ENCODE peak calls at places on chromosomes 6 and 20, in ten cellular contexts. F is heart right ventricle, L is endothelial cell of umbilical vein, M is stomach, B is fibroblast of mammary gland, S is PC-9, Y is endothelial cell, U is dorsolateral prefrontal cortex, Q is pancreas, X is psoas muscle. R is an unnamed sample.

GRCh38 chr20:53695797-53696527 is 102.3 kb upstream of the ZNF217 start:
- DNase-seq in F (no peak), L (no peak), M (no peak), B (no peak), S (no peak), Y (no peak), U (no peak), Q (no peak), X (no peak), R (no peak)

GRCh38 chr6:35449287-35449881 is 2.8 kb upstream of the FANCE start:
- DNase-seq in F (no peak), L (peak), M (peak), B (peak), S (peak), Y (no peak), U (no peak), Q (no peak), X (no peak), R (peak)

GRCh38 chr20:17809714-17810631 is 110.2 kb downstream of the BANF2 start:
- DNase-seq in F (no peak), L (no peak), M (no peak), B (no peak), S (peak), Y (no peak), U (peak), Q (no peak), X (no peak), R (no peak)

GRCh38 chr6:130377911-130378310 is 12.1 kb downstream of the TMEM200A start:
- DNase-seq in F (no peak), L (no peak), M (no peak), B (no peak), S (no peak), Y (no peak), U (no peak), Q (no peak), X (no peak), R (no peak)

GRCh38 chr6:157823523-157824370 is 701 bp downstream of the SNX9 start:
- DNase-seq in F (peak), L (peak), M (peak), B (peak), S (peak), Y (peak), U (no peak), Q (peak), X (peak), R (peak)

GRCh38 chr20:24579016-24579415 is 109.6 kb downstream of the SYNDIG1 start:
- DNase-seq in F (no peak), L (no peak), M (no peak), B (no peak), S (no peak), Y (no peak), U (no peak), Q (no peak), X (no peak), R (no peak)

GRCh38 chr20:59485576-59486250 is 118.6 kb upstream of the PHACTR3 start:
- DNase-seq in F (no peak), L (no peak), M (no peak), B (no peak), S (no peak), Y (no peak), U (no peak), Q (no peak), X (no peak), R (no peak)

GRCh38 chr20:2164966-2165365 is 63.3 kb downstream of the STK35 start:
- DNase-seq in F (no peak), L (no peak), M (peak), B (no peak), S (no peak), Y (no peak), U (no peak), Q (no peak), X (no peak), R (no peak)

GRCh38 chr6:50818673-50819072 is at the start of gene TFAP2B:
- DNase-seq in F (no peak), L (no peak), M (no peak), B (no peak), S (no peak), Y (no peak), U (no peak), Q (no peak), X (no peak), R (no peak)

GRCh38 chr20:25187638-25188037 is 7.9 kb upstream of the ENTPD6 start:
- DNase-seq in F (no peak), L (no peak), M (no peak), B (no peak), S (no peak), Y (no peak), U (no peak), Q (no peak), X (no peak), R (no peak)

GRCh38 chr6:129667034-129667433 is 42.9 kb downstream of the ARHGAP18 start:
- DNase-seq in F (no peak), L (peak), M (no peak), B (no peak), S (no peak), Y (no peak), U (no peak), Q (no peak), X (no peak), R (no peak)

GRCh38 chr6:81793811-81794210 is 41.3 kb upstream of the TENT5A start:
- DNase-seq in F (no peak), L (no peak), M (no peak), B (peak), S (no peak), Y (no peak), U (no peak), Q (no peak), X (no peak), R (no peak)

GRCh38 chr6:37451411-37452273 is 18.6 kb downstream of the CMTR1 start:
- DNase-seq in F (no peak), L (no peak), M (no peak), B (peak), S (no peak), Y (no peak), U (no peak), Q (no peak), X (no peak), R (no peak)

GRCh38 chr6:105844275-105844848 is 241.8 kb upstream of the PRDM1 start:
- DNase-seq in F (peak), L (no peak), M (no peak), B (peak), S (no peak), Y (no peak), U (peak), Q (no peak), X (peak), R (no peak)

GRCh38 chr6:43744490-43744889 is 25.5 kb upstream of the VEGFA start:
- DNase-seq in F (no peak), L (no peak), M (no peak), B (no peak), S (no peak), Y (no peak), U (no peak), Q (no peak), X (no peak), R (no peak)

GRCh38 chr6:38776515-38776914 is 61.4 kb downstream of the DNAH8 start:
- DNase-seq in F (no peak), L (peak), M (no peak), B (peak), S (no peak), Y (no peak), U (no peak), Q (no peak), X (no peak), R (no peak)

GRCh38 chr6:75530696-75531095 is 37.1 kb upstream of the FILIP1 start:
- DNase-seq in F (no peak), L (no peak), M (no peak), B (peak), S (no peak), Y (no peak), U (no peak), Q (no peak), X (no peak), R (no peak)

GRCh38 chr6:111874030-111874425 is 776 bp upstream of the FYN start:
- DNase-seq in F (no peak), L (peak), M (no peak), B (no peak), S (peak), Y (peak), U (no peak), Q (no peak), X (peak), R (peak)

GRCh38 chr6:111873178-111874029 is at the start of gene FYN:
- DNase-seq in F (peak), L (peak), M (peak), B (peak), S (peak), Y (peak), U (peak), Q (peak), X (peak), R (peak)

GRCh38 chr6:111871725-111872520 is 1.3 kb downstream of the FYN start:
- DNase-seq in F (peak), L (peak), M (no peak), B (peak), S (peak), Y (peak), U (peak), Q (no peak), X (no peak), R (peak)

GRCh38 chr6:111871207-111871606 is 2.0 kb downstream of the FYN start:
- DNase-seq in F (no peak), L (peak), M (no peak), B (no peak), S (no peak), Y (no peak), U (no peak), Q (no peak), X (no peak), R (peak)

DNA sequence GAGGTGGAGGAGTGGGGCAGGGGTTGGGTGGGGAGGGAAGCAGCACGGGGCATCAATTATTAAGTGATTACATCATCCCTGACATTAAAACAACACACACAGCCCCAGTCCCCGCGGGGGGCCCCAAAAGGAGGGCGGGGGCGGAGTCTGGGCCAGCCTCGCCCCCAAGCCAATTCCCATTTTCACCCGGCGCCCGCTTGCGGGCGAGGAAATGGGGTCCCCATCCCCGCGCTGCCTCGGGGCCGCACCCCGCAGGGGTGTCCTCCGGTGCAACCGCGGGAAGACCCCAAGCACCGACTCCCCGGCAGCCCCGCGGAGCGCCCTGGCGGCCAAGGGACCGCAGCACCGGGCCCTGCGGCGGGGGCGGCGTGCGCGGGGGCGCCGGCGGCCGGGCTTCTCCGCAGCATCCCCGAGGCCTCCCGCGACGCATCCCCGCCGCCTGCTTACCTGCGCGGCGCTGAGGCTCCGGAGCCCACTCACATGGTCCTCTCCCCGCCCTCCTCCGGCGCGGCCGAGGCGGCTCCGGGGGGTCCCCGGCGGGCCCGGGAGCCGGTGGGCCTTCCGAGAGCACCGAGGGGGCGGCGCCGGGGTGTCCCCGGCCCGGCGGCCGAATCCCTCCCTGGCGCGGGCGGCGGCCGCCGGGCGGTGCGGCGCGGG is 603 bp downstream of the FYN start:
- DNase-seq in F (peak), L (peak), M (no peak), B (peak), S (peak), Y (no peak), U (no peak), Q (peak), X (peak), R (peak)
- TF ChIP-seq CTCF in F (no peak), L (no peak), M (no peak), B (no peak), S (no peak), Y (no peak), U (peak), Q (no peak), X (no peak), R (no peak)

GRCh38 chr20:6140947-6141346 is 18.1 kb upstream of the FERMT1 start:
- DNase-seq in F (no peak), L (no peak), M (no peak), B (peak), S (no peak), Y (no peak), U (no peak), Q (no peak), X (no peak), R (peak)
- TF ChIP-seq CTCF in F (no peak), L (peak), M (no peak), B (peak), S (peak), Y (peak), U (no peak), Q (no peak), X (no peak), R (no peak)

DNA sequence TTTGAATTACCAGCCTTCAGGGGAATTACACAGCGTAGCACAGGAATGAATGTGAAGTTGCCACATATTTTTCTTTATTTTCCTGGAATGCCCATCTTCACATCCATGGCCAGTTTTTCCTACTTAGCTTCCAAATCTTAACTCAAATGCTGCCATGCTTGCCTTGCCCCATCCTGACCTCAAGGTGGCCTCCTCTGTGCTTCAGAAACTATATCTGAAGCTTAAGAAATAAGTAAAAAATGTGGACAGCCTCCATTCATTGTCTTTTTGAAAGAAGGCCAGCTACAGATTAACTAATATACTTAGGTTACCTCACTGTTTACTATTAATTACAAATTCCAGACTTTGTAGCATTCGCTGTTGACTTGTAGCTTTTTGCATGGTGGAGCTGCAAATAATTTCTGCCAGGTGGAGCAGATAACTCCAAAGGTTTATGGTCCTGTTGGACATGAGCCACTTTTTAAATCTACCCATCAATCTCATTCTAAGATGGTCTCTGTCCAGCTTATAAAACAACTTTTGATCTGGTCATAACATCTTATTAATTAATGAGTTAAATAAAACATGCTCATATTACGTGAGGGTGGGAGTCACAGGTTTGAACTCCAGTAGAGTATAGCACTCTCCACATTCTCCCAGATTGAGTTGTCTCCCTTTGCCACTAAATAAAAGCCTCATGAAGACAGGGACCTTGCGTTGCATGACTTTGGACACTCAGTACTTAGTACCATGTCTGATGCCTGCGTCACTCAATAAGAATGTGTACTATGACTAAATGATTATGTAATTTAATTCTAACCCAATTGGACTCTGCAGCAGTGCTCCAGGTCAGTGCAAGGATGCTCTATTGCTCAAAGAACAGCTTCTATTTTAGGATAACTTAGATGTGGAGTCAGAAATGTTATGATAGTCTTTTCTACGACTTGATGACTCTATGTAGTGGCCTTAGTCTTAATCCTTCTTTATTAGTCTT is 678.6 kb upstream of the CITED2 start:
- DNase-seq in F (no peak), L (peak), M (no peak), B (peak), S (no peak), Y (peak), U (no peak), Q (no peak), X (no peak), R (no peak)
- TF ChIP-seq CTCF in F (peak), L (peak), M (no peak), B (peak), S (peak), Y (peak), U (peak), Q (no peak), X (no peak), R (no peak)

DNA sequence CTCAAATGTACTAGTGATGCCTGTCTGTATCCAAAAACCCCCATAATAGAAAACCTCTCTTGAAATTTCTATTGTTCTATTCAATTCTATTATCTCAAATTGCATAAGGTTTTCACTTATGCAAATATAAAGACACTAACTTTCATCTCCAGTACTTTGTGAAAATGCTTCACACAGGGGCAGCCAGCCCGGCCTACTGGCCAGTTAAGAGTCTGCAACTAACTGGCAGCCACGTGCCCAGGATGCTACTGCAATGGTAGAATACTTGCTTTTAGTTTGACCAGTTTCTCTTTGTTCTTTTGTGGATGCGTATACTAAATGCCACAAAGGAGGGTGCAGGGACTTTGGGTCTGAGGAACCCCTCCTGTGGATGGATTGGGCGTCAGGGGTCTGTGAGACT is 557.9 kb upstream of the JAG1 start:
- DNase-seq in F (no peak), L (no peak), M (no peak), B (no peak), S (no peak), Y (no peak), U (peak), Q (no peak), X (no peak), R (no peak)
- TF ChIP-seq CTCF in F (no peak), L (no peak), M (no peak), B (no peak), S (no peak), Y (no peak), U (no peak), Q (no peak), X (no peak), R (no peak)

GRCh38 chr6:133368664-133369063 is 127.5 kb downstream of the EYA4 start:
- DNase-seq in F (no peak), L (no peak), M (no peak), B (no peak), S (no peak), Y (no peak), U (no peak), Q (no peak), X (peak), R (no peak)
- TF ChIP-seq CTCF in F (no peak), L (no peak), M (no peak), B (peak), S (no peak), Y (no peak), U (no peak), Q (no peak), X (peak), R (no peak)

GRCh38 chr6:159833556-159833955 is 33.5 kb downstream of the PNLDC1 start:
- DNase-seq in F (no peak), L (no peak), M (no peak), B (peak), S (no peak), Y (no peak), U (no peak), Q (no peak), X (no peak), R (no peak)
- TF ChIP-seq CTCF in F (no peak), L (no peak), M (no peak), B (peak), S (no peak), Y (no peak), U (no peak), Q (no peak), X (no peak), R (no peak)

GRCh38 chr6:152117156-152118129 is 310.0 kb downstream of the ESR1 start:
- DNase-seq in F (no peak), L (no peak), M (no peak), B (peak), S (no peak), Y (no peak), U (no peak), Q (peak), X (no peak), R (no peak)

GRCh38 chr6:152121910-152122309 is 314.4 kb downstream of the ESR1 start:
- DNase-seq in F (no peak), L (no peak), M (no peak), B (no peak), S (no peak), Y (no peak), U (no peak), Q (no peak), X (no peak), R (no peak)

GRCh38 chr6:152118224-152118623 is 310.7 kb downstream of the ESR1 start:
- DNase-seq in F (no peak), L (no peak), M (no peak), B (no peak), S (no peak), Y (no peak), U (no peak), Q (no peak), X (no peak), R (no peak)

GRCh38 chr6:152122434-152122833 is 315.0 kb downstream of the ESR1 start:
- DNase-seq in F (no peak), L (no peak), M (no peak), B (no peak), S (no peak), Y (no peak), U (no peak), Q (no peak), X (no peak), R (no peak)

GRCh38 chr6:152118678-152119077 is 311.2 kb downstream of the ESR1 start:
- DNase-seq in F (no peak), L (no peak), M (no peak), B (no peak), S (no peak), Y (no peak), U (no peak), Q (no peak), X (no peak), R (no peak)
- TF ChIP-seq CTCF in F (no peak), L (no peak), M (no peak), B (no peak), S (no peak), Y (no peak), U (no peak), Q (no peak), X (no peak), R (no peak)

GRCh38 chr20:58359441-58359840 is 29.6 kb upstream of the VAPB start:
- DNase-seq in F (no peak), L (no peak), M (no peak), B (no peak), S (no peak), Y (no peak), U (no peak), Q (no peak), X (no peak), R (no peak)
- TF ChIP-seq CTCF in F (no peak), L (no peak), M (no peak), B (no peak), S (no peak), Y (no peak), U (no peak), Q (no peak), X (peak), R (no peak)

GRCh38 chr20:36544134-36545018 is 3.1 kb downstream of the MYL9 start:
- DNase-seq in F (peak), L (peak), M (no peak), B (peak), S (no peak), Y (no peak), U (no peak), Q (peak), X (no peak), R (no peak)
- TF ChIP-seq CTCF in F (no peak), L (no peak), M (no peak), B (no peak), S (no peak), Y (no peak), U (no peak), Q (no peak), X (no peak), R (no peak)

GRCh38 chr6:148274809-148275208 is 67.8 kb upstream of the SASH1 start:
- DNase-seq in F (no peak), L (no peak), M (no peak), B (no peak), S (no peak), Y (no peak), U (no peak), Q (no peak), X (no peak), R (no peak)

GRCh38 chr6:148273962-148274752 is 68.5 kb upstream of the SASH1 start:
- DNase-seq in F (no peak), L (no peak), M (no peak), B (peak), S (no peak), Y (no peak), U (no peak), Q (no peak), X (no peak), R (no peak)

GRCh38 chr6:148272084-148272483 is 70.6 kb upstream of the SASH1 start:
- DNase-seq in F (no peak), L (peak), M (no peak), B (peak), S (no peak), Y (no peak), U (no peak), Q (no peak), X (no peak), R (no peak)

GRCh38 chr6:148269386-148269785 is 73.3 kb upstream of the SASH1 start:
- DNase-seq in F (no peak), L (peak), M (no peak), B (no peak), S (no peak), Y (no peak), U (no peak), Q (no peak), X (no peak), R (no peak)

GRCh38 chr6:148272597-148272996 is 70.0 kb upstream of the SASH1 start:
- DNase-seq in F (no peak), L (no peak), M (no peak), B (peak), S (no peak), Y (no peak), U (no peak), Q (no peak), X (no peak), R (no peak)
- TF ChIP-seq CTCF in F (no peak), L (no peak), M (no peak), B (no peak), S (no peak), Y (no peak), U (no peak), Q (no peak), X (no peak), R (no peak)